ENCODE peak calls at places on chromosomes 4 and X, in seven cellular contexts. E is left lung, K is psoas muscle, Q is lower lobe of right lung, T is ascending aorta, V is right lobe of liver, I is stomach. U is an unnamed sample.
A peak's percentile ranks its signal among the peaks of the same experiment; 100 is the strongest.

GRCh38 chr4:152885185-152885584 is 50.9 kb upstream of the FHDC1 start:
- DNase-seq in V (no peak), Q (no peak), T (no peak), I (no peak), K (no peak), E (no peak), U (no peak)

GRCh38 chr4:5448286-5448685 is 260.1 kb downstream of the EVC2 start:
- DNase-seq in E (no peak), V (no peak), K (no peak), Q (no peak), T (no peak), I (no peak), U (no peak)

GRCh38 chr4:157674699-157675098 is 454.2 kb downstream of the GRIA2 start:
- DNase-seq in T (no peak), I (no peak), V (no peak), K (no peak), E (no peak), Q (no peak), U (no peak)

GRCh38 chr4:6968496-6968895 is 58.9 kb downstream of the TBC1D14 start:
- DNase-seq in E (no peak), Q (no peak), K (no peak), I (no peak), T (no peak), V (no peak), U (no peak)

GRCh38 chr4:123102897-123103489 is 180.6 kb upstream of the NUDT6 start:
- DNase-seq in I (no peak), V (no peak), T (no peak), E (no peak), Q (no peak), K (no peak), U (peak; percentile 6)

GRCh38 chrX:110836982-110837381 is 41.4 kb upstream of the CHRDL1 start:
- DNase-seq in V (no peak), Q (no peak), K (no peak), T (no peak), E (no peak), I (no peak), U (no peak)

GRCh38 chrX:56385336-56385735 is 153.2 kb downstream of the KLF8 start:
- DNase-seq in T (no peak), I (no peak), Q (no peak), K (no peak), E (no peak), V (no peak), U (peak; percentile 31)

GRCh38 chrX:103607385-103608304 is at the start of gene TCEAL3:
- DNase-seq in I (peak; percentile 57), T (no peak), V (peak; percentile 50), Q (peak; percentile 74), K (peak; percentile 71), E (peak; percentile 46), U (peak; percentile 48)

GRCh38 chr4:6002926-6003325 is 15.3 kb downstream of the C4orf50 start:
- DNase-seq in T (no peak), I (no peak), K (no peak), Q (no peak), E (no peak), V (no peak), U (no peak)

GRCh38 chr4:4406455-4407298 is 19.8 kb downstream of the NSG1 start:
- DNase-seq in I (no peak), E (no peak), T (no peak), K (peak; percentile 38), Q (no peak), V (no peak), U (no peak)

GRCh38 chr4:24537025-24537424 is 47.3 kb downstream of the DHX15 start:
- DNase-seq in K (no peak), I (no peak), Q (no peak), V (no peak), T (no peak), E (no peak), U (no peak)

GRCh38 chrX:53587795-53588194 is 98.7 kb downstream of the HUWE1 start:
- DNase-seq in E (no peak), K (no peak), Q (no peak), T (no peak), I (no peak), V (no peak), U (no peak)

GRCh38 chr4:40058854-40059253 is 2.2 kb downstream of the N4BP2 start:
- DNase-seq in V (no peak), Q (no peak), E (no peak), I (no peak), K (no peak), T (no peak), U (no peak)

GRCh38 chr4:69881173-69881773 is 21.3 kb upstream of the SULT1E1 start:
- DNase-seq in E (peak; percentile 33), V (peak; percentile 17), T (no peak), K (no peak), Q (no peak), I (peak; percentile 35), U (peak; percentile 10)

GRCh38 chrX:9604111-9604907 is 139.5 kb downstream of the TBL1X start:
- DNase-seq in E (no peak), Q (no peak), V (peak; percentile 77), T (no peak), I (no peak), K (peak; percentile 84), U (no peak)

GRCh38 chrX:120311632-120312000 is 355 bp upstream of the TMEM255A start:
- DNase-seq in V (no peak), Q (no peak), T (no peak), E (no peak), K (no peak), I (no peak), U (no peak)

GRCh38 chr4:35358001-35358584 is 886.2 kb downstream of the ARAP2 start:
- DNase-seq in K (no peak), Q (no peak), E (no peak), I (no peak), T (no peak), V (no peak), U (no peak)

GRCh38 chrX:68112321-68112720 is 321.0 kb downstream of the OPHN1 start:
- DNase-seq in V (no peak), T (no peak), Q (no peak), I (no peak), E (no peak), K (no peak), U (no peak)

GRCh38 chrX:150903110-150903508 is 4.6 kb upstream of the CD99L2 start:
- DNase-seq in E (no peak), T (no peak), I (no peak), Q (no peak), K (no peak), V (no peak), U (no peak)

DNA sequence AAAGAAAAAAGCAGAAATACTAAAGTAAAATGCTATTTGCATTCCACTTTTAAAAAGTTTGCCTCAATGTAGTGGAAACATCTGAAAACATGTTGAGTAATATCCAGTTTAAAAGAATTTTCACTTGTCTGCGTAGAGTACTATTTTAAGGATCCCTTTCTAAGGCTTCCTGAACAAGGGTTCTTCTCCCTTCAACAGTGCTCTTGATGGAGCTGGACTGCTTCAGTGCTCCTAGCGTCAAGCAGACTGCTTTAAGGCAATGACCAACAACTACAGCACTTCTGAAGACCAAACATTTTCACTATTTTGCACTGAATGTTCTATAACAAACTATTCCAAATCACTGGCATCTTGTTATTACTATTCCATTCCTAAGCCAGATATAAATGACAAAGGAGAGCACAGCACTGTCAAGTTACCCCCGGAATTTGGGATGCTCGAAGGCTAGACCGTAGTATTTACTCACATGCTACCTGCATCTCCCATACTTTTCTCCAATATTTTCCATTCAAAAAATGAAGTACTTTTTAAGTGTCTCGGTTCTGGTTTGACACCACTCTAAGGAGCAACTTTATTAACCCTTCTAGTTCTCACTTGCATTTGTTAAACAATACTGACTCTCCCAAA is 36.1 kb downstream of the TMEM165 start:
- DNase-seq in T (no peak), V (no peak), K (no peak), Q (no peak), E (no peak), I (no peak), U (no peak)
- H3K27ac ChIP-seq in T (no peak overlapping the region), V (no peak overlapping the region), K (no peak overlapping the region), Q (no peak overlapping the region), E (peak overlapping the region; percentile 16), I (no peak overlapping the region), U (no peak overlapping the region)

GRCh38 chr4:186137193-186137792 is 32.8 kb downstream of the FAM149A start:
- DNase-seq in I (no peak), K (no peak), Q (no peak), V (no peak), E (no peak), T (no peak), U (no peak)
- H3K4me3 ChIP-seq in I (peak overlapping the region; percentile 25), K (no peak overlapping the region), Q (no peak overlapping the region), V (peak overlapping the region; percentile 20), E (no peak overlapping the region), T (peak overlapping the region; percentile 7), U (no peak overlapping the region)

DNA sequence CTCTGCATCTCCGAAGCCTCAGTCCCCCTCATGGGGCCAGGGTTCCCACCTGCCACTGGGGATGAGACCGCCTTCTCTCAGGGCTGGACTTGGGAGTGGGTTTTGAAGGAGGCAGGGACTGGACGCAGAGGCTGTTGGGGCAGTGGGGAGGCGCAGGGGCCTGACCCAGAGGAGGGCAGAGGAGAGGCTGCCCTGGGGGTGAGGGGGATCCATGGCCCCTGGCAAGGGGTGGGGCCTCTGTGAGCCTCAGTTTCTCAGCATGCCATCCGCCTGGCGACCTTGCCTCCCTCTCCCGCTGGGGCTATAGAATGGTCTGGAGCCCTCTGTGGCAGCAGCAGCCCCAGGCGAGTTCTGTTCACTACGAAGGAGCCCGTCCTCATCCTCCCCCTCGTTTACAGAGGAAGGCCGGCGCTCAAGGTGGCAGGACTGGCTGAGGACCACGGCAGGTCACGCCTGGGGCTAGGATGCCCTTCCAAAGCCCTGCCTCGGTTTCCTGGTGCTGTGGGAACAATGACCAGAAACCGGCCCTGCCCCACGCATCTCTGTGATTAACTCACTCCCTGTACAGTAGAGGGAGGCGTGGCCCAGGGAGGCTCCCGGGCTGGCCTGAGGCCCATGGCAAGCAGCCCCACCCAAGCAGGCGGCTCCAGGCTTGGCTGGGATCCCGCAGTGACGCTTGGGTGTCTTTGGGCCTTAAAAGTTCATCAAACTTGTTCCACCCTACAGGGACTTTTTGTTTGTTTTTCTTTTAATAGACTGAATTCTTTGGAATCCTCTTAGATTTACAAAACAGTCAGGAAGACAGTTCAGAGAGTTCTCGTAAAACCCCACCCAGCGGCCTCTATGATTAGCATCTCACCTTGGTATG is 16.0 kb upstream of the SH3TC1 start:
- DNase-seq in Q (peak; percentile 84), E (peak; percentile 84), K (peak; percentile 92), T (no peak), V (peak; percentile 83), I (peak; percentile 89), U (no peak)
- H3K4me1 ChIP-seq in Q (peaks cover 28% of the 10 kb centered on the region), E (peaks cover 32% of the 10 kb centered on the region), K (peaks cover 26% of the 10 kb centered on the region), T (no peaks in the 10 kb centered on the region), V (no peaks in the 10 kb centered on the region), I (peaks cover 22% of the 10 kb centered on the region), U (no peaks in the 10 kb centered on the region)

GRCh38 chr4:189021831-189022230 is 882.6 kb downstream of the TRIML1 start:
- DNase-seq in K (no peak), T (no peak), E (no peak), V (no peak), I (no peak), Q (no peak), U (no peak)

DNA sequence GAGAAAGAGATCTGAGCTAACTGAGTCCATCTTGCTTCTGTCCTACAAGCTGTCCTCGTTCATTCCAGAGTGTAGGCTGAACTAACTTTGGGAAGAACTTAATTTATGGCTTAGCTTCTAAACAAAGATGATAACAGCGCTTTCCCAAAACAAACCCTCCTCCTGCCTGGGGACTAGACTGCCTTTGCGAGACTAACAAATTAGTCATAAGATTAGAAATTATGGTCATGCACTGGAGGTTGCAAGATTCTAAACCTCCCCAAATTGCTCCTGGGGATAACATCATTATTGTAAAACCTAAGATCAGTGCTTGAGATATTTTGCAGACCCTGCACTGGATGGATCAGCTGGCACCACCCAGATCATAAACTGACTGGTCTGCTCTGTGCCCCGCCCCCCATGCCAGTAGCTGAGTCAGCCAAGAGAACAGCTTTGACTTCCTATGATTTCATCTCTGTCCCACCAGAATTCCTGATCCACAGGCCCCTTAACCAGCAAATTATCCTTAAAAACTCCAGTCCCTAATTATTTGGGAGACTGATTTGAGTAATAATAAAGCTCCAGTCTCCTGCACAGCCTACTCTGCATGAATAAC is 883.3 kb downstream of the TRIML1 start:
- DNase-seq in I (no peak), E (no peak), V (no peak), T (no peak), Q (no peak), K (no peak), U (no peak)
- H3K27ac ChIP-seq in I (no peak overlapping the region), E (no peak overlapping the region), V (no peak overlapping the region), T (no peak overlapping the region), Q (no peak overlapping the region), K (no peak overlapping the region), U (no peak overlapping the region)